ENCODE peak calls at places on chromosome 5, in eight cellular contexts. P is Panc1, M is HCT116, V is fibroblast of lung, H is suprapubic skin, E is HepG2, U is upper lobe of left lung, G is ovary. F is an unnamed sample.

GRCh38 chr5:38207343-38207742 is 51.0 kb upstream of the EGFLAM start:
- DNase-seq in M (peak), P (no peak), H (no peak), U (no peak), G (no peak), E (peak), V (no peak), F (no peak)

GRCh38 chr5:173745561-173745960 is 129.1 kb upstream of the BOD1 start:
- DNase-seq in P (no peak), V (no peak), G (no peak), U (no peak), E (no peak), H (no peak), M (no peak), F (no peak)

GRCh38 chr5:15031180-15031579 is 159.6 kb upstream of the ANKH start:
- DNase-seq in E (peak), V (no peak), M (no peak), H (no peak), P (no peak), U (no peak), G (no peak), F (no peak)

GRCh38 chr5:107930092-107930491 is 259.4 kb upstream of the EFNA5 start:
- DNase-seq in M (no peak), H (no peak), E (no peak), V (no peak), U (no peak), G (no peak), P (no peak), F (no peak)

GRCh38 chr5:157920828-157921170 is 61.9 kb upstream of the CLINT1 start:
- DNase-seq in H (no peak), U (peak), E (no peak), V (no peak), P (no peak), G (no peak), M (no peak), F (no peak)

GRCh38 chr5:81334304-81335061 is 33.1 kb downstream of the ZCCHC9 start:
- DNase-seq in E (no peak), G (no peak), P (no peak), U (no peak), M (no peak), V (no peak), H (no peak), F (no peak)

GRCh38 chr5:96978812-96979449 is 43.1 kb downstream of the LNPEP start:
- DNase-seq in G (no peak), P (no peak), E (no peak), V (peak), H (no peak), U (no peak), M (no peak), F (no peak)

GRCh38 chr5:179624841-179625271 is 1.4 kb upstream of the HNRNPH1 start:
- DNase-seq in U (no peak), H (peak), G (peak), M (no peak), P (no peak), E (no peak), V (no peak), F (no peak)

GRCh38 chr5:1536298-1537165 is 12.8 kb upstream of the LPCAT1 start:
- DNase-seq in M (no peak), H (peak), E (peak), G (peak), U (peak), V (no peak), P (no peak), F (no peak)

GRCh38 chr5:174692381-174692780 is 32.0 kb upstream of the MSX2 start:
- DNase-seq in E (no peak), G (no peak), U (no peak), H (no peak), P (no peak), M (no peak), V (no peak), F (no peak)

GRCh38 chr5:135190345-135191083 is 156.5 kb upstream of the PITX1 start:
- DNase-seq in U (no peak), E (no peak), M (no peak), P (no peak), V (no peak), H (no peak), G (no peak), F (no peak)

GRCh38 chr5:82222597-82223574 is 55.3 kb downstream of the RPS23 start:
- DNase-seq in V (no peak), E (no peak), M (no peak), H (no peak), U (no peak), G (no peak), P (no peak), F (no peak)

GRCh38 chr5:27038476-27038875 is at the start of gene CDH9:
- DNase-seq in P (no peak), M (no peak), H (no peak), V (no peak), U (no peak), G (no peak), E (no peak), F (no peak)

GRCh38 chr5:60595183-60595582 is 104.8 kb downstream of the DEPDC1B start:
- DNase-seq in M (no peak), H (no peak), P (no peak), V (peak), E (no peak), G (no peak), U (no peak), F (no peak)

GRCh38 chr5:78647838-78648358 is 674 bp downstream of the LHFPL2 start:
- DNase-seq in H (no peak), U (peak), P (no peak), M (no peak), E (no peak), G (peak), V (peak), F (peak)

GRCh38 chr5:91443028-91443427 is 59.9 kb upstream of the ARRDC3 start:
- DNase-seq in G (no peak), E (no peak), V (peak), P (no peak), H (no peak), U (no peak), M (no peak), F (no peak)

GRCh38 chr5:40486437-40487270 is 193.1 kb upstream of the PTGER4 start:
- DNase-seq in P (no peak), U (peak), V (no peak), H (no peak), M (no peak), G (no peak), E (no peak), F (no peak)

GRCh38 chr5:149141957-149142851 is 911 bp downstream of the ABLIM3 start:
- DNase-seq in M (no peak), G (no peak), U (peak), P (no peak), V (peak), H (no peak), E (no peak), F (peak)

GRCh38 chr5:78404682-78405293 is 44.4 kb downstream of the SCAMP1 start:
- DNase-seq in H (no peak), P (no peak), G (no peak), U (no peak), M (no peak), V (no peak), E (no peak), F (no peak)

GRCh38 chr5:67998709-67999251 is 216.8 kb upstream of the PIK3R1 start:
- DNase-seq in V (peak), E (no peak), M (peak), P (peak), H (peak), G (no peak), U (peak), F (peak)

GRCh38 chr5:166772770-166773169 is 1518.7 kb upstream of the WWC1 start:
- DNase-seq in E (no peak), G (no peak), H (no peak), P (no peak), V (peak), M (no peak), U (no peak), F (no peak)

GRCh38 chr5:72237415-72237814 is 82.6 kb downstream of the MRPS27 start:
- DNase-seq in P (no peak), H (no peak), V (peak), E (no peak), U (no peak), G (no peak), M (no peak), F (no peak)

GRCh38 chr5:132807163-132807838 is 5.8 kb upstream of the SOWAHA start:
- DNase-seq in V (no peak), U (no peak), E (peak), M (peak), H (peak), P (no peak), G (no peak), F (no peak)

GRCh38 chr5:111461261-111461671 is 51.1 kb downstream of the STARD4 start:
- DNase-seq in V (peak), E (no peak), G (no peak), U (no peak), M (no peak), P (no peak), H (no peak), F (no peak)

GRCh38 chr5:16617272-16617973 is 626 bp upstream of the RETREG1 start:
- DNase-seq in V (no peak), U (no peak), G (no peak), P (no peak), E (no peak), H (no peak), M (no peak), F (peak)

GRCh38 chr5:167844173-167844572 is 447.3 kb upstream of the WWC1 start:
- DNase-seq in M (no peak), E (no peak), U (no peak), H (no peak), P (no peak), G (no peak), V (no peak), F (no peak)

GRCh38 chr5:43033845-43034590 is 6.1 kb downstream of the ANXA2R start:
- DNase-seq in U (no peak), G (no peak), V (peak), E (no peak), P (no peak), H (no peak), M (no peak), F (no peak)

GRCh38 chr5:76526950-76527349 is 96.3 kb downstream of the F2RL2 start:
- DNase-seq in P (no peak), G (no peak), V (no peak), E (no peak), M (no peak), H (no peak), U (no peak), F (no peak)

GRCh38 chr5:123174916-123175481 is 86.0 kb downstream of the PRDM6 start:
- DNase-seq in H (no peak), P (no peak), V (peak), G (no peak), M (no peak), U (no peak), E (no peak), F (no peak)

GRCh38 chr5:172453206-172453985 is 929 bp downstream of the SH3PXD2B start:
- DNase-seq in G (peak), U (peak), M (peak), P (no peak), H (peak), E (peak), V (peak), F (no peak)

GRCh38 chr5:100595152-100595811 is 60.1 kb downstream of the FAM174A start:
- DNase-seq in P (peak), M (no peak), G (no peak), H (no peak), E (peak), V (peak), U (no peak), F (peak)

GRCh38 chr5:171736976-171737848 is 48.4 kb upstream of the SMIM23 start:
- DNase-seq in V (peak), E (no peak), U (peak), H (no peak), G (no peak), M (no peak), P (no peak), F (peak)

GRCh38 chr5:162209005-162209605 is 141.5 kb downstream of the GABRG2 start:
- DNase-seq in U (peak), G (no peak), V (no peak), M (peak), E (peak), P (peak), H (no peak), F (no peak)

GRCh38 chr5:67875637-67876036 is 339.9 kb upstream of the PIK3R1 start:
- DNase-seq in G (no peak), E (no peak), U (no peak), V (no peak), M (no peak), H (no peak), P (no peak), F (no peak)

GRCh38 chr5:59569158-59569557 is 324.4 kb downstream of the PDE4D start:
- DNase-seq in H (no peak), M (no peak), E (no peak), V (no peak), U (no peak), P (no peak), G (no peak), F (no peak)

GRCh38 chr5:148029131-148029530 is 34.6 kb upstream of the SPINK5 start:
- DNase-seq in E (no peak), P (no peak), V (no peak), M (no peak), G (no peak), U (no peak), H (no peak), F (no peak)

GRCh38 chr5:13994606-13995336 is 50.3 kb upstream of the DNAH5 start:
- DNase-seq in E (no peak), H (no peak), M (no peak), U (no peak), P (no peak), G (no peak), V (peak), F (no peak)

GRCh38 chr5:88873447-88873846 is 9.5 kb downstream of the MEF2C start:
- DNase-seq in P (no peak), H (no peak), M (no peak), V (no peak), U (no peak), G (no peak), E (no peak), F (no peak)
- H3K27ac ChIP-seq in P (peak), H (no peak), M (no peak), V (no peak), U (peak), G (no peak), E (no peak), F (peak)

DNA sequence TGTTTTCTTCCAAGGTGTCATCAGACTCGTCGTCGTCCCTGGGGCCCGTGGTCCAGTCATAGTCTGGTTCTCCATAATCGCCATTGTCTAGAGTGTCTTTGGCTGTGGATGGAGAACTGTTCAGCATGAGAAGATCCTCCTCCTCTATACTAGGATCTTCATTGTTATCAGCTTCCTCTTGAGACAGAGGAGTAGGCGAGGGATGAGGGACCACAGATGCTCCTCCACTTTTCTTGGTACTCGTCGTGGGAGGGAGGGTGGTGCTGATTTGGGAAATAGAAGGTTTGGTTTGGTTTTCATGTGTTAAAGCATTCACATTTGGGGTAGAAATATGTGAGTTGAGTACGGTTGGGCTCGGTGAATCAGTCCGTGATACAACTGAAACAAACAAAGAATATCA is 8.8 kb downstream of the C5orf15 start:
- DNase-seq in U (no peak), P (no peak), G (no peak), V (no peak), M (no peak), H (no peak), E (no peak), F (no peak)
- H3K4me3 ChIP-seq in U (no peak), P (no peak), G (no peak), V (no peak), M (no peak), H (no peak), E (no peak), F (no peak)

GRCh38 chr5:6548752-6549151 is 84.1 kb downstream of the NSUN2 start:
- DNase-seq in M (no peak), H (no peak), P (no peak), V (no peak), E (no peak), U (no peak), G (no peak), F (no peak)

GRCh38 chr5:6551287-6551954 is 81.4 kb downstream of the NSUN2 start:
- DNase-seq in G (no peak), H (no peak), M (no peak), V (no peak), E (no peak), P (no peak), U (no peak), F (no peak)

GRCh38 chr5:6551955-6552313 is 80.9 kb downstream of the NSUN2 start:
- DNase-seq in H (no peak), G (no peak), E (no peak), P (no peak), V (no peak), M (no peak), U (no peak), F (no peak)

GRCh38 chr5:6552612-6553011 is 80.2 kb downstream of the NSUN2 start:
- DNase-seq in M (no peak), P (no peak), H (peak), G (no peak), V (no peak), U (no peak), E (no peak), F (no peak)

GRCh38 chr5:6550628-6551027 is 82.2 kb downstream of the NSUN2 start:
- DNase-seq in H (no peak), G (no peak), P (no peak), V (no peak), M (no peak), U (no peak), E (no peak), F (no peak)
- H3K27ac ChIP-seq in H (no peak), G (no peak), P (no peak), V (no peak), M (no peak), U (no peak), E (no peak), F (no peak)

GRCh38 chr5:151685749-151686672 is 704 bp downstream of the SPARC start:
- DNase-seq in E (no peak), G (no peak), U (no peak), V (peak), M (no peak), H (no peak), P (no peak), F (no peak)
- H3K4me3 ChIP-seq in E (peak), G (peak), U (peak), V (peak), M (no peak), H (peak), P (peak), F (peak)

GRCh38 chr5:93581738-93582414 is 857 bp upstream of the NR2F1-AS1 start:
- DNase-seq in E (peak), H (no peak), M (peak), G (peak), P (no peak), V (peak), U (no peak), F (no peak)
- H3K27ac ChIP-seq in E (peak), H (no peak), M (peak), G (no peak), P (peak), V (peak), U (no peak), F (no peak)

GRCh38 chr5:85108471-85108870 is 723.8 kb upstream of the EDIL3 start:
- DNase-seq in V (no peak), U (no peak), M (no peak), P (no peak), G (no peak), E (no peak), H (no peak), F (no peak)
- H3K4me3 ChIP-seq in V (no peak), U (no peak), M (no peak), P (no peak), G (no peak), E (no peak), H (no peak), F (no peak)

DNA sequence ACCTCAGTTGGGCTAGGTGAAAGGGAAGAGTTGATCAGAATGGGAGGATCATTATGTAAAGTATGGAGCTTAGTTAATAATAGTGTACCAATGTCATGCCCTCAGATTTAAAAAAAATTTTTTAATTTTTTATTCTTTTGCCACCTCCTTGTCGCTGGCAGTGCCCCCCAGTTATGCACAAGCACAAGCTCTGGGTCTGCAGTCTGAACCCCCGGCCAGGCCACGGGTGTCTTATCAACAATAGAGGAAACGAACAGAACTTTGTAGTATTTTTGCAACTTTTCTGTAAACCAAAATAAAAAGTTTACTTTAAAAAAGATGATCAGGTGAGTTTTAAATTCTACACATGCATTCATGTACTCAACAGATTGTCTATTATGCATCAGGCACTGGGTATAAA is 1.4 kb upstream of the GM2A start:
- DNase-seq in U (no peak), E (no peak), H (no peak), G (no peak), V (no peak), P (no peak), M (no peak), F (no peak)
- H3K27ac ChIP-seq in U (no peak), E (peak), H (no peak), G (no peak), V (no peak), P (peak), M (no peak), F (no peak)

DNA sequence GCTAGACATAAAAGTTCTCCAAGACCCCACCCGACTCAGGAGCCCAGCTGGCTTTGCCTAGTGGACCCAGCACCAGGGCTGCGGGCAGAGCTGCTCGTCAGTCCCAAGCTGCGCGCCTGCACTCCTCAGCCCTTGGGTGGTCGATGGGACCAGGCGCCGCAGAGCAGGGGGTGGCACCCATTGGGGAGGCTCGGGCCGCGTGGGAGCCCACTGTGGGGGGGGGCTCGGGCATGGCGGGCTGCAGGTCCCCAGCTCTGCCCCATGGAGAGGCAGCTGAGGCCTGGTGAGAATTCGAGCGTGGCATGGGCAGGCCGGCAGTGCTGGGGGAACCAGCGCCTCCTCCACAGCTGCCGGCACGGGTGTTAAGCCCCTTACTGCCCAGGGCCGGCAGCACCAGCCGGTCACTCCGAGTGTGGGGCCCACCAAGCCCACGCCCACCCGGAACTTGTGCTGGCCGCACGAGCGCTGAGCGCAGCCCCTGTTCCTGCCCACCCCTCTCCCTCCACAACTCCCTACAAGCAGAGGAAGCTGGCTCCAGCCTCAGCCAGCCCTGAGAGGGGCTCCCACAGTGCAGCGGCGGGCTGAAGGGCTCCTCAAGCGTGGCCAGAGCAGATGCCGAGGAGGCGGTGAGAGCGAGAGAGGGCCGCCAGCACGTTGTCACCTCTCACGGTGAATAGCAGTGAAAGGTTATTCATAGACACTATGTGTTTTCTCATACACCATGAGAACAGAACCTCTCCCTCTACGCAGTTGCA is 54.9 kb downstream of the RAPGEF6 start:
- DNase-seq in G (no peak), E (no peak), H (no peak), M (no peak), P (no peak), U (no peak), V (no peak), F (no peak)
- H3K4me3 ChIP-seq in G (no peak), E (no peak), H (no peak), M (no peak), P (no peak), U (no peak), V (no peak), F (no peak)